ENCODE peak calls at places on chromosomes 12 and 14, in seven cellular contexts. T is PC-3, Y is ascending aorta, H is colonic mucosa, D is A549, X is fibroblast of the aortic adventitia, N is GM12865. U is an unnamed sample.

GRCh38 chr14:95770777-95771176 is 56.9 kb upstream of the TCL1A start:
- DNase-seq in T (no peak), Y (no peak), H (no peak), D (no peak), X (no peak), N (peak), U (no peak)

GRCh38 chr14:104235686-104236085 is 97.3 kb downstream of the KIF26A start:
- DNase-seq in T (no peak), Y (no peak), H (no peak), D (no peak), X (no peak), N (no peak), U (no peak)

GRCh38 chr14:84686550-84686949 is 843.4 kb upstream of the FLRT2 start:
- DNase-seq in T (no peak), Y (no peak), H (no peak), D (no peak), X (no peak), N (no peak), U (peak)

GRCh38 chr14:72501439-72501838 is 392.5 kb downstream of the DPF3 start:
- DNase-seq in T (no peak), Y (no peak), H (no peak), D (no peak), X (no peak), N (no peak), U (no peak)

GRCh38 chr12:42382013-42382696 is 56.2 kb downstream of the PPHLN1 start:
- DNase-seq in T (no peak), Y (no peak), H (no peak), D (no peak), X (peak), N (no peak), U (peak)

GRCh38 chr12:39239484-39240143 is 203.3 kb downstream of the KIF21A start:
- DNase-seq in T (peak), Y (no peak), H (peak), D (no peak), X (no peak), N (no peak), U (no peak)

GRCh38 chr14:102795060-102795925 is 18.0 kb downstream of the TRAF3 start:
- DNase-seq in T (peak), Y (peak), H (peak), D (peak), X (peak), N (peak), U (peak)

GRCh38 chr14:57058319-57058718 is 210.4 kb downstream of the EXOC5 start:
- DNase-seq in T (no peak), Y (no peak), H (no peak), D (no peak), X (no peak), N (no peak), U (no peak)

GRCh38 chr12:1350055-1350933 is 244.1 kb downstream of the FBXL14 start:
- DNase-seq in T (peak), Y (no peak), H (peak), D (peak), X (peak), N (no peak), U (peak)

GRCh38 chr12:34625116-34625515 is 602.8 kb downstream of the ALG10 start:
- DNase-seq in T (peak), Y (no peak), H (no peak), D (peak), X (peak), N (peak), U (no peak)
- TF ChIP-seq CTCF in T (peak), Y (no peak), H (no peak), D (peak), X (no peak), N (peak), U (no peak)

GRCh38 chr12:3453266-3453862 is 37.6 kb upstream of the PRMT8 start:
- DNase-seq in T (no peak), Y (no peak), H (no peak), D (no peak), X (no peak), N (no peak), U (no peak)

GRCh38 chr12:3453947-3454675 is 36.9 kb upstream of the PRMT8 start:
- DNase-seq in T (peak), Y (no peak), H (no peak), D (peak), X (peak), N (no peak), U (peak)

GRCh38 chr12:3456809-3457208 is 34.2 kb upstream of the PRMT8 start:
- DNase-seq in T (no peak), Y (no peak), H (no peak), D (peak), X (no peak), N (peak), U (no peak)

GRCh38 chr12:3455312-3455711 is 35.7 kb upstream of the PRMT8 start:
- DNase-seq in T (peak), Y (no peak), H (no peak), D (no peak), X (no peak), N (no peak), U (no peak)

DNA sequence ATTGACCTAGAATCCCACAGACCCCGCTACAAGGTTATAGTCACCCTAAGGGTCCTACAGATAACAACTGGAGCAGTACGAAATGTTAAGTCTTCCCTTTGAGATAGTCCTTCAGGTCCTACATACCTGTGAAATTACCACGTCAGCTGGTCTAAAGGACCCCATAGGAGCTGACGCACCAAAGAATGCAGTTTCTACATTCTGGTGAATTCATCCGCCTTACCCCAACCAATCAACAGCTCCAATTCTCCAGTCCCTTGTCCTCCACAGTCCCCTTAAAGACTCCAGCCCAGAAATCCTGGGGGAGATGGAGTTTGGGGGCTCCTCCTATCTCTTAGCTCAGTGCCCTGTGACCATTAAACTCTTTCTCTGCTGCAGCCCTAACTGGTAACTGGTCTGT is 36.2 kb upstream of the PRMT8 start:
- DNase-seq in T (no peak), Y (no peak), H (no peak), D (no peak), X (no peak), N (no peak), U (no peak)
- H3K4me3 ChIP-seq in T (peak), Y (no peak), H (no peak), D (no peak), X (no peak), N (no peak), U (no peak)

DNA sequence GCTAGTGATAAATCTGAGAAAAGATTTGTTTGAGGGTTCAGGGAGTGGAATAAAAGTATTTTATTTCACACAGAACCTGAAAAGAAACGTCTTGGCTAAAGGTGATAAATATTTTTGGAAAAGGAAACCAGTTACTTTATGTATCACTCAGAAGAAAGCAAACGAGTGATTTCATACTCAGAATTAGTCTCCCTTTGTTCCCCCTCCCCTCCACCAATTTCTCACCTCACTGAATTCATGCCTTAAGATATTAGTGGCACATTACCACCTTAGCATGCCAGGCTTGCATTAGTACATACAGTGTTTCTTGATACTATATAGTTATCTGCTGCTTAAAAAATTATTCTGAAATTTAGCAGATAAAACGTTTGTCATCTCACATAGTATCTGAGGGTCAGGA is 28.2 kb downstream of the G2E3 start:
- DNase-seq in T (no peak), Y (no peak), H (no peak), D (no peak), X (no peak), N (peak), U (no peak)
- TF ChIP-seq CTCF in T (no peak), Y (no peak), H (no peak), D (no peak), X (no peak), N (no peak), U (no peak)

GRCh38 chr12:75212072-75212471 is 2.4 kb upstream of the KCNC2 start:
- DNase-seq in T (no peak), Y (no peak), H (no peak), D (no peak), X (no peak), N (no peak), U (no peak)

GRCh38 chr12:75205556-75205955 is 4.1 kb downstream of the KCNC2 start:
- DNase-seq in T (no peak), Y (no peak), H (no peak), D (no peak), X (no peak), N (no peak), U (no peak)

GRCh38 chr12:75207338-75208083 is 2.1 kb downstream of the KCNC2 start:
- DNase-seq in T (no peak), Y (no peak), H (no peak), D (no peak), X (no peak), N (no peak), U (no peak)

GRCh38 chr12:75209782-75210138 is at the start of gene KCNC2:
- DNase-seq in T (no peak), Y (no peak), H (no peak), D (no peak), X (no peak), N (no peak), U (no peak)

DNA sequence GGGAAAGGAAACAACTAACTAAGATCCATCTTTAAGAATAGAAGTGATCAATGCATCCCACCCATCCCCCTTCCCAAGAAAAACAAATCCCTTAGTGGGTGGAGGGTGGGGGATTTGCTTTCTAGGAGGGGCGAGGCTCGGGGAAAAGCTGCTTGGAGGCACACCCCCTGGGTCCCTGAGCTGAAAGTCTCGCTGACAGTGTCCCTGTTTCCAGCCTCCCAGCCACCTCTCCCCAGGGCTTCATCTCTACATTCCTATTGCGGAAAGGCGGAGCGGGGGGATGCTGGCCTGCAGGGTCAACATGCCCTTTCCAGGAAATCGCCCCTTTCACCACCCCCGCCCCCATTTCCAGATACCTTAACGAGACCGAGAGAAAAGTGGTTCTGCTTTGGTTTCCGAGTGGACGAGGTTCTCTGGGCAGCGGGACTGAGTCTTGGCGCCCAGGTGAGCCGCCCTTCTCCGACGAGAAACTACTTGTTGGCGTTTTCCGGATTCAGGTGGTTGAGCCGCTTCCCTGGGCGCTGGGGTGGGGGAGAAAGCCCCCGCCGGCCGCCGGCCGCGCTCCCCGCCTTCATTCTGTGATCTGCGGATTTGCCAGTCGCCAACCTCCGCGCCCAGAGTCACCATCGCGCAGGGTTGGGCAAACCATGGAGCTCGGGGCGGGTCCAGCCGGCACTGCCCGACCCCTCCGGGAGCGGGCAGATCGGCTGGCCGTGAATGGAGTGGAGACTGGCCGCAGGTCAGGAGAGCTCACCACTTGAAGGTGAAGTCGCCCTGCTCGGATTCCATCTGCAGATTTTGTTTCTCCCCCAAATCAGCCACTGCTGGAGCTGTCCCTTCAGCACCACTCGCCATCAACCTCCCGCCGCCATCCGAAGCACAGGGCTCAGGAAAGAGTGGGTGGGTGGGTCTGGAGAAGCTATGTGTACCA is 523 bp downstream of the KCNC2 start:
- DNase-seq in T (no peak), Y (no peak), H (no peak), D (peak), X (peak), N (no peak), U (peak)
- H3K4me3 ChIP-seq in T (no peak), Y (peak), H (no peak), D (no peak), X (no peak), N (no peak), U (no peak)

DNA sequence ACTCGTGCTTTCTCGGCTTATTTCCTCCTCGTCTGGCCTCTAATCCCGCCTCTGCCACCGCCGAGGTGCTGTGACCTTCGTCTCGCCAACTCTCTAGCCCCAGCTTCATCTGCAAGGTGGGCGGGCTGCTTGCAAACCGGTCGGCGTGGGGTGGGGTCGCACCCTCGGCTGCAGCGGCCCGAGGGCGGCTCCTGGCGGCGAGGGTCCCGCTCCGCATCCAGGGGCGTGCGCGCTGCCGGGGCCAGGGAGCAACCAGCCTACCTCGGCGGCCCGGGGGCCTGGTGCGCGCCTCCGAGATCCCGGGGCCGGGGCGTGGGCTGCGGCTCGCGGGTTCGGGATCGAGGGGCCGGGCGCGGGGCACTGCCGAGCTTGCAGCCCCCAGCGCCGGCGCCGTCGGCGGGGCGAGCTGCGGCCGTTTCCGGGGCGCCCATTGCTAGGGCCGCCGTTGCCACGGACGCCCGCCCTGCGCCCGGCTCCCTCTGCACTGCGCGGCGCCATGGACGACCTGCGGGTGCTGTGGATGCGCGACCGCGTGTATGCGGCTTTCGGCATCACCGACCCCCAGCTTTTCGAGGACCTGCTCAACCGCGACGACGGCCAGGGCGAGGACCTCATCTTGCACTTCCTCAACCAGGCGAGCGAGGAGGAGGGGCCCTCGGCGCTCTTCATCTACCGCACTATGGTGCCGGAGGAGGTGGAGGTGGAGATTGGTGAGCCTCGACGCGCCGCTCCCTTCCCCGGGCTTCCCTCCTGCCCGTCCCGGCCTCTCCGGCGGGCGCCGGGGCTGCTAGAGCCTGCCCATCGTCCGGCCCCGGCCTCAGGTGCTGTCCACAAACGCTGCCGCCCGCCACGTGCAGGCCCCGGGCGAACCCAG is at the start of gene DNAH10:
- DNase-seq in T (no peak), Y (no peak), H (peak), D (no peak), X (no peak), N (peak), U (no peak)
- TF ChIP-seq CTCF in T (no peak), Y (no peak), H (no peak), D (no peak), X (no peak), N (peak), U (peak)

GRCh38 chr12:121917950-121918678 is at the start of gene CFAP251:
- DNase-seq in T (peak), Y (peak), H (peak), D (no peak), X (peak), N (peak), U (peak)
- H3K4me3 ChIP-seq in T (no peak), Y (peak), H (peak), D (no peak), X (no peak), N (peak), U (no peak)

DNA sequence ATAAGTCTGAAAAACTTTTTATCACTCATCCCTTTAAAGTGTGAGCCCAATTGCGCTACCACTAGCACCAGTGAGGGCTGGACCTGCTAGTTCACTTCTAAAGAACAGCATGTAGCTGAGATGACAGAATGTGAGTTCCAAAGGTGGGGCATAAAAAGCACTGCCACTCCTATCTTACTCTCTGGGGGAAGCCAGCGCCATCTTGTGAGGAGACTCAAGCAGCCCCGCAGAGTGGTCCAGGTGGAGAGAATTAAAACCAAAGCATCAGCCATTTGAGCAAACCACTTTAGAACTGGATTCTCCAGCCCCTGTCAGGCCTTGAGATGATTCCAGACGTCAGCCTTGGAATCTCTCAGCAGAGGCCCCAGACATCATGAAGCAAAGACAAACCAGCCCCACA is 39.9 kb downstream of the TMEM132D start:
- DNase-seq in T (no peak), Y (no peak), H (no peak), D (no peak), X (no peak), N (no peak), U (no peak)
- TF ChIP-seq CTCF in T (no peak), Y (no peak), H (no peak), D (no peak), X (no peak), N (no peak), U (no peak)

U was measured in fibroblast of pulmonary artery.